ENCODE peak calls at places on chromosomes 7 and 10, in six cellular contexts. One of them, this sample, is unnamed.

GRCh38 chr10:3206516-3207157 is 34.1 kb upstream of the PITRM1 start:
- DNase-seq in T-helper 17 cell: no peak
- DNase-seq in activated CD4-positive, CD25-positive, alpha-beta regulatory T cell: no peak
- DNase-seq in stimulated activated CD8-positive, alpha-beta memory T cell treated with anti-CD3 and anti-CD28 coated beads, Interleukin-2, amount 100 ng/mL, for 48 hours: no peak
- DNase-seq in gastrocnemius medialis: no peak
- DNase-seq in stimulated activated CD4-positive, alpha-beta T cell treated with anti-CD3 and anti-CD28 coated beads, TNF-alpha, amount 100 ng/mL, for 4 hours: no peak
- DNase-seq in this sample: no peak

GRCh38 chr7:73482746-73483145 is 39.3 kb downstream of the BAZ1B start:
- DNase-seq in T-helper 17 cell: no peak
- DNase-seq in activated CD4-positive, CD25-positive, alpha-beta regulatory T cell: no peak
- DNase-seq in stimulated activated CD8-positive, alpha-beta memory T cell treated with anti-CD3 and anti-CD28 coated beads, Interleukin-2, amount 100 ng/mL, for 48 hours: no peak
- DNase-seq in gastrocnemius medialis: no peak
- DNase-seq in stimulated activated CD4-positive, alpha-beta T cell treated with anti-CD3 and anti-CD28 coated beads, TNF-alpha, amount 100 ng/mL, for 4 hours: no peak
- DNase-seq in this sample: no peak

GRCh38 chr7:131600578-131600977 is 44.1 kb upstream of the PODXL start:
- DNase-seq in T-helper 17 cell: no peak
- DNase-seq in activated CD4-positive, CD25-positive, alpha-beta regulatory T cell: no peak
- DNase-seq in stimulated activated CD8-positive, alpha-beta memory T cell treated with anti-CD3 and anti-CD28 coated beads, Interleukin-2, amount 100 ng/mL, for 48 hours: no peak
- DNase-seq in gastrocnemius medialis: no peak
- DNase-seq in stimulated activated CD4-positive, alpha-beta T cell treated with anti-CD3 and anti-CD28 coated beads, TNF-alpha, amount 100 ng/mL, for 4 hours: no peak
- DNase-seq in this sample: no peak

GRCh38 chr7:135755351-135755753 is 6.7 kb upstream of the FAM180A start:
- DNase-seq in T-helper 17 cell: no peak
- DNase-seq in activated CD4-positive, CD25-positive, alpha-beta regulatory T cell: no peak
- DNase-seq in stimulated activated CD8-positive, alpha-beta memory T cell treated with anti-CD3 and anti-CD28 coated beads, Interleukin-2, amount 100 ng/mL, for 48 hours: no peak
- DNase-seq in gastrocnemius medialis: peak; percentile 79
- DNase-seq in stimulated activated CD4-positive, alpha-beta T cell treated with anti-CD3 and anti-CD28 coated beads, TNF-alpha, amount 100 ng/mL, for 4 hours: no peak
- DNase-seq in this sample: no peak

GRCh38 chr7:132354527-132354926 is 221.7 kb downstream of the PLXNA4 start:
- DNase-seq in T-helper 17 cell: no peak
- DNase-seq in activated CD4-positive, CD25-positive, alpha-beta regulatory T cell: no peak
- DNase-seq in stimulated activated CD8-positive, alpha-beta memory T cell treated with anti-CD3 and anti-CD28 coated beads, Interleukin-2, amount 100 ng/mL, for 48 hours: no peak
- DNase-seq in gastrocnemius medialis: no peak
- DNase-seq in stimulated activated CD4-positive, alpha-beta T cell treated with anti-CD3 and anti-CD28 coated beads, TNF-alpha, amount 100 ng/mL, for 4 hours: no peak
- DNase-seq in this sample: no peak

GRCh38 chr10:63542835-63543575 is 21.8 kb downstream of the REEP3 start:
- DNase-seq in T-helper 17 cell: no peak
- DNase-seq in activated CD4-positive, CD25-positive, alpha-beta regulatory T cell: no peak
- DNase-seq in stimulated activated CD8-positive, alpha-beta memory T cell treated with anti-CD3 and anti-CD28 coated beads, Interleukin-2, amount 100 ng/mL, for 48 hours: no peak
- DNase-seq in gastrocnemius medialis: no peak
- DNase-seq in stimulated activated CD4-positive, alpha-beta T cell treated with anti-CD3 and anti-CD28 coated beads, TNF-alpha, amount 100 ng/mL, for 4 hours: no peak
- DNase-seq in this sample: no peak

GRCh38 chr10:66925896-66926719 is at the start of gene LRRTM3:
- DNase-seq in T-helper 17 cell: no peak
- DNase-seq in activated CD4-positive, CD25-positive, alpha-beta regulatory T cell: no peak
- DNase-seq in stimulated activated CD8-positive, alpha-beta memory T cell treated with anti-CD3 and anti-CD28 coated beads, Interleukin-2, amount 100 ng/mL, for 48 hours: peak; percentile 4
- DNase-seq in gastrocnemius medialis: peak; percentile 15
- DNase-seq in stimulated activated CD4-positive, alpha-beta T cell treated with anti-CD3 and anti-CD28 coated beads, TNF-alpha, amount 100 ng/mL, for 4 hours: no peak
- DNase-seq in this sample: no peak

GRCh38 chr7:140230862-140231778 is 54.3 kb upstream of the KDM7A start:
- DNase-seq in T-helper 17 cell: peak; percentile 44
- DNase-seq in activated CD4-positive, CD25-positive, alpha-beta regulatory T cell: no peak
- DNase-seq in stimulated activated CD8-positive, alpha-beta memory T cell treated with anti-CD3 and anti-CD28 coated beads, Interleukin-2, amount 100 ng/mL, for 48 hours: peak; percentile 25
- DNase-seq in gastrocnemius medialis: peak; percentile 19
- DNase-seq in stimulated activated CD4-positive, alpha-beta T cell treated with anti-CD3 and anti-CD28 coated beads, TNF-alpha, amount 100 ng/mL, for 4 hours: peak; percentile 60
- DNase-seq in this sample: no peak

GRCh38 chr7:22109761-22110160 is 164.1 kb upstream of the CDCA7L start:
- DNase-seq in T-helper 17 cell: no peak
- DNase-seq in activated CD4-positive, CD25-positive, alpha-beta regulatory T cell: no peak
- DNase-seq in stimulated activated CD8-positive, alpha-beta memory T cell treated with anti-CD3 and anti-CD28 coated beads, Interleukin-2, amount 100 ng/mL, for 48 hours: no peak
- DNase-seq in gastrocnemius medialis: no peak
- DNase-seq in stimulated activated CD4-positive, alpha-beta T cell treated with anti-CD3 and anti-CD28 coated beads, TNF-alpha, amount 100 ng/mL, for 4 hours: no peak
- DNase-seq in this sample: no peak

GRCh38 chr10:131822013-131822693 is 78.7 kb upstream of the PPP2R2D start:
- DNase-seq in T-helper 17 cell: no peak
- DNase-seq in activated CD4-positive, CD25-positive, alpha-beta regulatory T cell: no peak
- DNase-seq in stimulated activated CD8-positive, alpha-beta memory T cell treated with anti-CD3 and anti-CD28 coated beads, Interleukin-2, amount 100 ng/mL, for 48 hours: no peak
- DNase-seq in gastrocnemius medialis: no peak
- DNase-seq in stimulated activated CD4-positive, alpha-beta T cell treated with anti-CD3 and anti-CD28 coated beads, TNF-alpha, amount 100 ng/mL, for 4 hours: no peak
- DNase-seq in this sample: no peak

GRCh38 chr7:42699415-42700178 is 212.3 kb downstream of the C7orf25 start:
- DNase-seq in T-helper 17 cell: no peak
- DNase-seq in activated CD4-positive, CD25-positive, alpha-beta regulatory T cell: no peak
- DNase-seq in stimulated activated CD8-positive, alpha-beta memory T cell treated with anti-CD3 and anti-CD28 coated beads, Interleukin-2, amount 100 ng/mL, for 48 hours: no peak
- DNase-seq in gastrocnemius medialis: no peak
- DNase-seq in stimulated activated CD4-positive, alpha-beta T cell treated with anti-CD3 and anti-CD28 coated beads, TNF-alpha, amount 100 ng/mL, for 4 hours: no peak
- DNase-seq in this sample: no peak

This sample was measured in GOT3.